ENCODE peak calls at places on chromosomes 5 and 9, in six cellular contexts. K is mammary epithelial cell, P is Karpas-422, S is PC-3, H is fibroblast of lung, J is IMR-90. T is an unnamed sample. For H3K36me3, the result is how much of the 10 kb centered on the place peaks cover.

GRCh38 chr5:89060768-89061167 is 177.8 kb upstream of the MEF2C start:
- DNase-seq in K (no peak), H (no peak), J (no peak), P (no peak), S (peak), T (no peak)

GRCh38 chr9:98074119-98074990 is 17.8 kb downstream of the NANS start:
- DNase-seq in H (peak), P (peak), S (peak), J (peak), K (peak), T (peak)

GRCh38 chr9:91611582-91611981 is 187.9 kb upstream of the NFIL3 start:
- DNase-seq in S (no peak), P (no peak), K (no peak), J (peak), H (peak), T (peak)

GRCh38 chr9:82621446-82621845 is 441.5 kb downstream of the RASEF start:
- DNase-seq in S (peak), H (peak), J (peak), K (peak), P (no peak), T (no peak)

GRCh38 chr5:61933787-61934626 is 372.0 kb upstream of the KIF2A start:
- DNase-seq in P (peak), H (peak), S (peak), J (peak), K (peak), T (peak)

GRCh38 chr9:23769307-23769935 is 56.6 kb downstream of the ELAVL2 start:
- DNase-seq in K (peak), H (no peak), J (peak), S (peak), P (no peak), T (peak)

GRCh38 chr5:63831381-63831780 is 130.9 kb downstream of the HTR1A start:
- DNase-seq in K (peak), J (no peak), P (no peak), S (no peak), H (no peak), T (no peak)

GRCh38 chr9:135152608-135153337 is 65.3 kb downstream of the OLFM1 start:
- DNase-seq in S (no peak), P (no peak), K (no peak), H (no peak), J (no peak), T (peak)

GRCh38 chr9:117060963-117061362 is 353.9 kb downstream of the ASTN2 start:
- DNase-seq in J (no peak), S (no peak), H (no peak), P (no peak), K (no peak), T (no peak)

GRCh38 chr5:112921031-112921832 is 795 bp downstream of the REEP5 start:
- DNase-seq in H (peak), K (peak), P (peak), J (peak), S (peak), T (peak)

GRCh38 chr5:32869216-32869615 is 158.1 kb downstream of the NPR3 start:
- DNase-seq in H (peak), J (peak), K (no peak), P (no peak), S (peak), T (no peak)

GRCh38 chr9:100222674-100223073 is 123.6 kb downstream of the INVS start:
- DNase-seq in P (peak), J (peak), S (peak), K (peak), H (peak), T (peak)

GRCh38 chr9:90523953-90524352 is 118.7 kb downstream of the DIRAS2 start:
- DNase-seq in J (no peak), K (no peak), H (no peak), S (no peak), P (no peak), T (no peak)

GRCh38 chr5:147200001-147200400 is 34.8 kb upstream of the STK32A start:
- DNase-seq in H (no peak), K (no peak), J (no peak), P (no peak), S (no peak), T (no peak)

GRCh38 chr5:39106332-39106731 is 32.1 kb upstream of the RICTOR start:
- DNase-seq in K (no peak), H (peak), J (peak), S (peak), P (peak), T (no peak)

DNA sequence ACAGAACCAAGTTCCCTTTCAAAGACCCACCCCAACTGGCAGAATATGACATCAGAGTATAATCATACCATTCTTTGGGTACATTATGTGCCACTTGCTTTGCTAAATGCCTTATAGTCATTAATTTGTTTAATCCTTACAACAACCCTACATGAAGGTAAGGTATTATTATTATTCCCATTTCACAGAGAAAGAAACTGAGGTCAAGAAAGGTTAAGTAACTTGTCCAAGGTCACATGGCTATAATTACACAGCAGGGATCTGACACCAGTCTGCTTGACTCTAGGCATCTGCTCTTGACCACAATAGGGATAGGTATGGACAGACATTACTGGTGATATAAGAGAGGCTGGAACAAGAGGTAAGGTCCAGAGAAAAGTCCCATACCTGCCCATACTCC is 1.2 kb downstream of the FCHSD1 start:
- DNase-seq in P (no peak), J (no peak), H (no peak), K (no peak), S (no peak), T (no peak)
- H3K4me2 ChIP-seq in P (no peak), J (no peak), H (no peak), K (no peak), S (no peak), T (no peak)

GRCh38 chr5:420632-421286 is 22.2 kb upstream of the EXOC3 start:
- DNase-seq in H (no peak), P (no peak), S (no peak), K (no peak), J (no peak), T (no peak)
- H3K36me3 ChIP-seq in H (under half), P (under half), S (under half), K (under half), J (half or more), T (under half)

GRCh38 chr9:17005085-17005484 is 129.8 kb upstream of the CNTLN start:
- DNase-seq in K (no peak), P (no peak), J (peak), H (peak), S (peak), T (peak)
- H3K4me3 ChIP-seq in K (no peak), P (no peak), J (no peak), H (no peak), S (peak), T (no peak)

GRCh38 chr5:167902298-167902697 is 389.1 kb upstream of the WWC1 start:
- DNase-seq in P (no peak), J (no peak), K (no peak), S (no peak), H (no peak), T (peak)
- H3K4me2 ChIP-seq in P (no peak), J (no peak), K (no peak), S (no peak), H (no peak), T (no peak)

GRCh38 chr9:131169567-131169966 is 44.2 kb downstream of the NUP214 start:
- DNase-seq in S (no peak), J (no peak), H (no peak), K (no peak), P (no peak), T (no peak)

GRCh38 chr9:131165523-131165922 is 40.1 kb downstream of the NUP214 start:
- DNase-seq in S (no peak), H (no peak), P (no peak), J (no peak), K (no peak), T (no peak)

GRCh38 chr9:131162886-131163285 is 37.5 kb downstream of the NUP214 start:
- DNase-seq in K (no peak), P (no peak), J (no peak), H (no peak), S (no peak), T (no peak)

GRCh38 chr9:131167936-131168335 is 42.5 kb downstream of the NUP214 start:
- DNase-seq in S (no peak), P (no peak), K (no peak), J (no peak), H (no peak), T (no peak)

DNA sequence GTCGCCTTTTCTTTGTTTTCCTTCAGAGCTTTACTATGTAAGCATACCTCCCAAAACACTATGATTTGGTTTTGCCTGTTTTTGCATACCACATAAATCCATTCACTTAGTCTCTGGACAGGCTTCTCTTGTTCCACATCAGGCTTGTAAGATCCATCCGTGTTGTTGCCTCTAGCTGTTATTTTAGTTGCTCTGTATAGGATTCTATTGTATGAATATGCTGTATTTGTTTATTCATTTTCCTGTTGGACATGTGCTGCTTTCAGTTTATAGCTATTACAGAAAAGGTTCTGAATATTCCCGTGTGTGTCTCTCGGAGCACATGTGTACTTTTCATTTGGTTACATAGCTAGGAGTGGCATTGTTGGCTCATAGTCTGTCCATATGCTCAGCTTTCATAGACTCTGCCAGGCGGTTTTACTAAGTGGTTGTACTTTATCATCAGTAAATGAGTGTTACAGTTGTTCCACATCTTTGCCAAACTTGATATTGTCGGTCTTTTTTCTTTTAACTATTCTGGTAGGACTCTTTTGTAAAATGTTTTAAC is 41.8 kb downstream of the NUP214 start:
- DNase-seq in P (no peak), J (no peak), K (no peak), H (no peak), S (no peak), T (peak)
- H3K36me3 ChIP-seq in P (half or more), J (under half), K (under half), H (under half), S (under half), T (under half)

DNA sequence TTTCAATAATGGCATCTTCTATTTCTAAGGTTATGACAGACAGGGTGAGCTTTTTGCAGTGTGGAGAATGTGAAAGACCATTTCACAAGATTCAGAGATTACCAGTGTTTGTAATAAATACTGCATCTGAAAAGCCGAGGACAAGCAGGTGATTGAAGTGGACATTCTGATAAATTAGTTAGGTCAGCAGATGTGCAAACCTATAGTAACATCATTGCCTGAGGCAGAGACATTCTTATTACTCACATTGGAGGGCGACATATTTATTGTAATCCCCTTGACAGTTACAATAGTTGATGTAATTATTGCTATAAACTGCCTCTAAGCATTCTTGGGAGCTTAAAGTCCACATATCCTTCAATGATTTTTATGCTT is 3.3 kb downstream of the RASGRF2 start:
- DNase-seq in S (no peak), H (no peak), K (no peak), P (peak), J (peak), T (no peak)
- H3K4me3 ChIP-seq in S (no peak), H (no peak), K (no peak), P (peak), J (peak), T (no peak)

GRCh38 chr5:176630681-176631222 is 277 bp downstream of the EIF4E1B start:
- DNase-seq in H (no peak), P (no peak), S (no peak), J (no peak), K (no peak), T (no peak)

GRCh38 chr5:176629317-176629852 is 949 bp downstream of the SNCB start:
- DNase-seq in S (no peak), H (no peak), P (no peak), K (no peak), J (no peak), T (no peak)

GRCh38 chr5:176631383-176631970 is 1.0 kb downstream of the EIF4E1B start:
- DNase-seq in S (no peak), K (no peak), J (no peak), H (no peak), P (no peak), T (no peak)

GRCh38 chr5:176628406-176629228 is 1.7 kb downstream of the SNCB start:
- DNase-seq in H (no peak), J (no peak), P (no peak), K (peak), S (peak), T (no peak)

GRCh38 chr5:176629853-176630680 is at the start of the genes EIF4E1B and SNCB:
- DNase-seq in P (peak), K (peak), H (peak), J (no peak), S (peak), T (peak)
- H3K4me2 ChIP-seq in P (peak), K (peak), H (peak), J (peak), S (peak), T (peak)

DNA sequence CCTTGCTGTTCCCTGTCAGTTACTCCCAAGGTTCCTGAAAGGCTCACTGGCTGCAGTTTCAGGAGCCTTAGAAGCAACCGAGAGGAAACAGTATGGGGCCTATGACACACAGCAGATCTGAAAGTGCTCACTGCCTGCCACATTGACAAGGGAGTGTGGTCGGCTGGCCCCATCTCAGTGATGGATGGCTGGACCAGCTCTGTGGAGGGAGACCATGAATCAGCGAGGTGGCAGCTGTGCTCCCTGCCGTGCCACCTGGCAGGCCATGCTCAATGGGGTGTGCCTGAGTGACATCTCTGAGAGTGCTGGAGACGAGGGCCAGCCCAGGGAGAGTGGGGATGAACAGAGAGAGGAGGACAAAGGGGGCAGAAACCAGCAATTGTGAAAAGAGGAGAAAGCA is 49.1 kb downstream of the DOCK2 start:
- DNase-seq in H (no peak), J (no peak), P (peak), S (no peak), K (no peak), T (no peak)
- H3K36me3 ChIP-seq in H (under half), J (under half), P (half or more), S (under half), K (under half), T (under half)

GRCh38 chr9:16704489-16705111 is 165.9 kb downstream of the BNC2 start:
- DNase-seq in P (no peak), H (peak), J (peak), S (no peak), K (peak), T (peak)
- H3K4me3 ChIP-seq in P (no peak), H (peak), J (peak), S (peak), K (no peak), T (no peak)

T was measured in hepatocyte.